ENCODE peak calls at places on chromosomes 7 and 10, in four cellular contexts. P, E, F and B are unnamed samples.

GRCh38 chr10:29131952-29132820 is 156.7 kb upstream of the LYZL1 start:
- DNase-seq in P (peak; percentile 19), E (peak; percentile 36), F (no peak), B (peak; percentile 89)

GRCh38 chr10:86329896-86330680 is 36.5 kb downstream of the GRID1 start:
- DNase-seq in P (no peak), E (no peak), F (no peak), B (no peak)

GRCh38 chr7:460374-461117 is 59.1 kb downstream of the PDGFA start:
- DNase-seq in P (peak; percentile 38), E (peak; percentile 61), F (no peak), B (no peak)

GRCh38 chr7:2065516-2065915 is 167.2 kb downstream of the MAD1L1 start:
- DNase-seq in P (no peak), E (no peak), F (no peak), B (no peak)

GRCh38 chr7:125396466-125397151 is 467.0 kb upstream of the POT1 start:
- DNase-seq in P (no peak), E (no peak), F (no peak), B (peak; percentile 9)

GRCh38 chr7:1846331-1847065 is 176.4 kb downstream of the ELFN1 start:
- DNase-seq in P (no peak), E (no peak), F (no peak), B (no peak)

GRCh38 chr10:45552476-45552875 is 120.1 kb downstream of the ZFAND4 start:
- DNase-seq in P (no peak), E (no peak), F (no peak), B (no peak)

GRCh38 chr10:90993340-90993739 is 72.5 kb upstream of the ANKRD1 start:
- DNase-seq in P (no peak), E (no peak), F (no peak), B (no peak)

GRCh38 chr10:14821635-14822375 is 16.0 kb downstream of the CDNF start:
- DNase-seq in P (no peak), E (no peak), F (no peak), B (no peak)

GRCh38 chr7:137850586-137850985 is 3.8 kb upstream of the DGKI start:
- DNase-seq in P (peak; percentile 71), E (no peak), F (no peak), B (no peak)

GRCh38 chr10:127406018-127406550 is 143.0 kb upstream of the NPS start:
- DNase-seq in P (no peak), E (no peak), F (no peak), B (no peak)

GRCh38 chr7:1268866-1269265 is 36.2 kb downstream of the UNCX start:
- DNase-seq in P (no peak), E (no peak), F (no peak), B (no peak)

GRCh38 chr10:110210663-110211454 is 3.5 kb downstream of the MXI1 start:
- DNase-seq in P (peak; percentile 98), E (peak; percentile 95), F (peak; percentile 100), B (peak; percentile 97)

GRCh38 chr10:110556993-110557601 is 10.4 kb upstream of the SMC3 start:
- DNase-seq in P (peak; percentile 62), E (peak; percentile 24), F (peak; percentile 74), B (peak; percentile 41)

GRCh38 chr7:74182453-74183090 is 8.4 kb downstream of the EIF4H start:
- DNase-seq in P (no peak), E (no peak), F (no peak), B (no peak)

GRCh38 chr10:106722524-106722923 is 442.0 kb downstream of the SORCS1 start:
- DNase-seq in P (no peak), E (no peak), F (no peak), B (no peak)

GRCh38 chr7:43891069-43891955 is 15.1 kb downstream of the URGCP start:
- DNase-seq in P (no peak), E (no peak), F (no peak), B (no peak)

GRCh38 chr7:85191383-85191782 is 4.5 kb upstream of the SEMA3D start:
- DNase-seq in P (peak; percentile 13), E (no peak), F (peak; percentile 7), B (no peak)

GRCh38 chr7:130921391-130922180 is 187.6 kb upstream of the KLF14 start:
- DNase-seq in P (peak; percentile 85), E (no peak), F (no peak), B (no peak)

GRCh38 chr7:13538669-13539068 is 450.8 kb downstream of the ETV1 start:
- DNase-seq in P (peak; percentile 20), E (no peak), F (no peak), B (no peak)

GRCh38 chr7:116593359-116594075 is 68.7 kb downstream of the CAV1 start:
- DNase-seq in P (no peak), E (no peak), F (no peak), B (no peak)

GRCh38 chr7:94843553-94843952 is 63.8 kb upstream of the PPP1R9A start:
- DNase-seq in P (no peak), E (no peak), F (no peak), B (no peak)
- TF ChIP-seq MAZ in P (no peak), E (no peak), F (no peak), B (no peak)

GRCh38 chr10:58486821-58487220 is 25.9 kb upstream of the BICC1 start:
- DNase-seq in P (peak; percentile 29), E (no peak), F (no peak), B (no peak)
- TF ChIP-seq MAZ in P (no peak), E (no peak), F (no peak), B (no peak)

GRCh38 chr10:75073442-75073841 is 38.0 kb upstream of the SAMD8 start:
- DNase-seq in P (no peak), E (no peak), F (no peak), B (no peak)
- TF ChIP-seq MAZ in P (no peak), E (no peak), F (no peak), B (no peak)

DNA sequence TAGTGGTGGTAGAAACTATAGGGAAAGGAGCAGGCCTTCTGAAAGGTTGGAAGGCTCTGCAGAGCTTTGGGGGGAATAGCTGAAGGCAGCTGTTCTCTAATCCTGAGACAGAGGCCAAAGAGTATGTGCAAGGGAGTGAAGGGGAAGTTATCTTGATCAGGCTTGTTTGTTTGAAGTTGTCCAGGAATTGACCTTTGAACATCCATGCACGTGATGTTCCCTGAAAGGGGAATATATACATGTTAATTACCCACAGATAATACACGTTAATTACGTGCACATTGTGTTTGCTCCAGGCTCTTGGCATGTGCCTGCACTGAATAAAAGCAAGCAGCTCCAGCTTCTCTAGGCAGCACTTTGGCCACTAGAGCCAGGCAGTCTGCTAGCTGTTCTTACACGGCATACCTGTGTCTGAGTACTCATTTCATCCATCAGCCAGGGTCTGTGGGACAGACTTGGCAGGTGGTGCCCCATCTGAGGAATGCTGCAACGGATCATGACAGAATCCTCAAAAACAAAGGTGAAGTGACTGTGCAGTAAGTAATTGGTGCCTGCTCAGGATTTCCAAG is 18.0 kb upstream of the STARD3NL start:
- DNase-seq in P (no peak), E (peak; percentile 53), F (no peak), B (no peak)
- TF ChIP-seq MAZ in P (no peak), E (no peak), F (no peak), B (no peak)

GRCh38 chr10:101226506-101226887 is 2.8 kb downstream of the LBX1 start:
- DNase-seq in P (no peak), E (no peak), F (no peak), B (no peak)
- TF ChIP-seq MAZ in P (no peak), E (no peak), F (no peak), B (no peak)

DNA sequence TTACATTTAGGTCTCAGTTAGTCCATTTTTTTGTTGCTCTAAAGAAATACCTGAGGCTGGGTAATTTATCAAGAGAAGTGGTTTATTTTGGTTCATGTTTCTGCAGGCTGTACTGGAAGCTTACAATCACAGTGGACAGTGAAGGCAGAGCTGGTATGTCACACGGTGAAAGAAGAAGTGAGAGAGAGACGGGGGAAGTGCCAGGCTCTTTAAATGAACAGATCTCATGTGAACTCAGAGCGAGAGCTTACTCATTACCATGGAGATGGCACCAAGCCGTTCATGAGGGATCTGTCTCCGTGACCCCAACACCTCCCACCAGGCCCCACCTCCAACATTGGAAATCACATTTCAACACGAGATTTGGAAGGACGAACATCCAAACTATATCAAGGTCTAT is 18.9 kb upstream of the PNLIPRP3 start:
- DNase-seq in P (no peak), E (no peak), F (no peak), B (no peak)
- TF ChIP-seq MAZ in P (no peak), E (no peak), F (no peak), B (no peak)

DNA sequence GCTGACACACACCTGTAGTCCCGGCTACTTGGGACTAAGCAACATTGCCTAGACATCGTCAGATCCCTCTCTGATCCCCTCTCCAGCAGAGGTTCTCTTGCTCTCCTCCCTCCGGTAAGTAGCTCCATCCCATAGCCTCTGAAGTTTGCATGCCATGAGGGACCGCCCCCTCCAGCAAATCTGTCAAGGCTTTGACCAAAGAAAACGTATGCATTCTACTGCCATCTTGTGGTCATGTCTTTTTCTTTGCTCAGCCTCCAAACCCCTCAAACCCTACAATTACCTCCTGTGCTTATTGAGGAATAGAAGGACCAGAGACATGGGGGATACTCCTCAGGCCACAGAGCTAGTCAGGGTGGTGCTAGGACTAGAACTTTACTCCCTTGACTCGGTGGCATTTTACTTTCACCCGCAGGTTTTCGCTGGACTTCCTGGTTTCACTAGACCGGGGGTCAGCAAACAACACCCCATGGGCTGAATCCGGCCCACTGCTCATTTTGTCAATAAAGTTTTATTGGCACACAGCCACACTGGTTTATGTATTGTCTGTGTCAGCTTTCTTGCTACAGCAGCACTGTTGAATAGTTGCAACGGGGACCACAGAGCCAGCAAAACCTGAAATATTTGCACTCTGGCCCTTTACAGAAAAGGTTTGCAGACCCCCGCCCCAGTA is 202.6 kb upstream of the FOXK1 start:
- DNase-seq in P (peak; percentile 16), E (peak; percentile 72), F (peak; percentile 72), B (peak; percentile 65)
- TF ChIP-seq MAZ in P (no peak), E (no peak), F (no peak), B (no peak)

DNA sequence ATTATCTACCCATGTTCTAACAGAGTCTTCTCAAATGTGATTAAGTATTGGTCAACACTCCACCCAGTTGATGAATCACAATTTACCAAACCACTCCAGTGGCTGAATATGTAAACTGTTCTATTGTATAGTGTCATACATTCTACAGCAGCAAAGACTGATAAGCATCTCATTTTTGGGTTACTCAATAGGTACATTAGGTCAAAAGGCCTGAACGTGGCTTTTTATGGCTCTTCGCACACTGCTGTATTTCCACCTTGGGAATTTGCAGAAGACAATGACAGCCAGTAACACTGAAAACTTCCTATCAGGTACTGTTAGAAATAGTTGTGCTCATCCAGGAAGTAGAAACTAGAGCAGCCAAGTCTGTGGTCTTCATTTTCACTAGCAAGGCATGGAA is 166.9 kb downstream of the GLI3 start:
- DNase-seq in P (peak; percentile 37), E (peak; percentile 4), F (no peak), B (no peak)
- TF ChIP-seq MAZ in P (no peak), E (no peak), F (no peak), B (no peak)